ENCODE peak calls at places on chromosomes 3 and 15, in nine cellular contexts. O, J, M, T, C, V, Q, U and H are unnamed samples.

GRCh38 chr3:149042766-149043386 is 43.5 kb downstream of the HLTF start:
- DNase-seq in O (no peak), J (no peak), M (no peak), T (no peak), C (peak), V (no peak), Q (no peak), U (no peak), H (no peak)

GRCh38 chr3:119368243-119368800 is 74.1 kb downstream of the ARHGAP31 start:
- DNase-seq in O (no peak), J (no peak), M (no peak), T (no peak), C (no peak), V (no peak), Q (no peak), U (no peak), H (no peak)

GRCh38 chr3:193777524-193777923 is 184.5 kb downstream of the OPA1 start:
- DNase-seq in O (no peak), J (no peak), M (no peak), T (no peak), C (no peak), V (no peak), Q (no peak), U (no peak), H (no peak)

GRCh38 chr15:70573121-70573850 is 190.1 kb downstream of the UACA start:
- DNase-seq in O (no peak), J (no peak), M (no peak), T (no peak), C (no peak), V (no peak), Q (no peak), U (no peak), H (no peak)

GRCh38 chr15:65917936-65918335 is 48.6 kb downstream of the RAB11A start:
- DNase-seq in O (no peak), J (no peak), M (no peak), T (no peak), C (no peak), V (no peak), Q (no peak), U (no peak), H (no peak)

GRCh38 chr3:112818289-112818688 is 28.4 kb downstream of the CD200R1L start:
- DNase-seq in O (no peak), J (no peak), M (no peak), T (no peak), C (no peak), V (no peak), Q (no peak), U (no peak), H (no peak)

GRCh38 chr3:180277036-180277435 is 240.3 kb upstream of the PEX5L start:
- DNase-seq in O (no peak), J (no peak), M (no peak), T (no peak), C (no peak), V (no peak), Q (no peak), U (no peak), H (no peak)

GRCh38 chr15:45064386-45064785 is 41.4 kb downstream of the SORD start:
- DNase-seq in O (no peak), J (no peak), M (no peak), T (no peak), C (peak), V (no peak), Q (no peak), U (no peak), H (no peak)

GRCh38 chr15:92883643-92884458 is 16.3 kb upstream of the CHD2 start:
- DNase-seq in O (peak), J (no peak), M (no peak), T (no peak), C (peak), V (no peak), Q (no peak), U (no peak), H (no peak)

GRCh38 chr3:116378077-116378476 is 67.2 kb downstream of the LSAMP start:
- DNase-seq in O (no peak), J (no peak), M (no peak), T (no peak), C (no peak), V (no peak), Q (no peak), U (no peak), H (no peak)

GRCh38 chr15:78179906-78180305 is 30.7 kb downstream of the IDH3A start:
- DNase-seq in O (no peak), J (no peak), M (no peak), T (no peak), C (no peak), V (peak), Q (no peak), U (no peak), H (no peak)

GRCh38 chr15:88647362-88648105 is 8.7 kb downstream of the ISG20 start:
- DNase-seq in O (peak), J (peak), M (no peak), T (peak), C (no peak), V (peak), Q (no peak), U (no peak), H (peak)

GRCh38 chr3:129310111-129310601 is 31.5 kb downstream of the HMCES start:
- DNase-seq in O (no peak), J (no peak), M (no peak), T (no peak), C (no peak), V (no peak), Q (no peak), U (no peak), H (no peak)

GRCh38 chr15:33242669-33243191 is 48.2 kb upstream of the FMN1 start:
- DNase-seq in O (no peak), J (no peak), M (peak), T (no peak), C (peak), V (no peak), Q (no peak), U (no peak), H (no peak)

GRCh38 chr3:4166540-4166939 is 136.6 kb upstream of the SETMAR start:
- DNase-seq in O (no peak), J (no peak), M (no peak), T (no peak), C (no peak), V (no peak), Q (no peak), U (no peak), H (no peak)

GRCh38 chr15:60585743-60586708 is 107.1 kb upstream of the ICE2 start:
- DNase-seq in O (peak), J (no peak), M (peak), T (peak), C (peak), V (peak), Q (no peak), U (peak), H (no peak)

GRCh38 chr3:193231201-193231600 is 9.8 kb upstream of the PLAAT1 start:
- DNase-seq in O (no peak), J (no peak), M (no peak), T (no peak), C (no peak), V (no peak), Q (no peak), U (no peak), H (no peak)